ENCODE peak calls at places on chromosomes 11 and 22, in seven cellular contexts. T is spleen, Q is dorsolateral prefrontal cortex, M is PC-9, H is cardiac muscle cell, D is psoas muscle, Y is AG04450. I is an unnamed sample.

GRCh38 chr22:30573594-30574094 is 821 bp downstream of the GAL3ST1 start:
- DNase-seq in T (no peak), Q (no peak), M (no peak), H (no peak), D (peak), Y (no peak), I (no peak)

GRCh38 chr22:50628543-50629134 is 687 bp upstream of the ARSA start:
- DNase-seq in T (peak), Q (no peak), M (no peak), H (no peak), D (no peak), Y (no peak), I (no peak)

GRCh38 chr22:17997456-17997855 is 26.9 kb downstream of the MICAL3 start:
- DNase-seq in T (no peak), Q (no peak), M (no peak), H (no peak), D (no peak), Y (no peak), I (no peak)

GRCh38 chr11:62418733-62419132 is at the start of gene SCGB1A1:
- DNase-seq in T (no peak), Q (no peak), M (no peak), H (no peak), D (no peak), Y (no peak), I (no peak)

GRCh38 chr11:115741376-115741775 is 237.2 kb upstream of the CADM1 start:
- DNase-seq in T (no peak), Q (no peak), M (no peak), H (no peak), D (no peak), Y (no peak), I (no peak)

GRCh38 chr11:29773656-29774264 is 243.1 kb downstream of the KCNA4 start:
- DNase-seq in T (no peak), Q (peak), M (no peak), H (peak), D (no peak), Y (no peak), I (peak)

GRCh38 chr22:48429621-48430020 is 1398.1 kb downstream of the BRD1 start:
- DNase-seq in T (no peak), Q (no peak), M (no peak), H (no peak), D (no peak), Y (no peak), I (no peak)

GRCh38 chr11:124724854-124725718 is 14.7 kb upstream of the NRGN start:
- DNase-seq in T (peak), Q (no peak), M (no peak), H (no peak), D (no peak), Y (no peak), I (peak)

GRCh38 chr22:19886605-19887250 is 32.1 kb upstream of the GNB1L start:
- DNase-seq in T (peak), Q (no peak), M (no peak), H (peak), D (peak), Y (no peak), I (no peak)

GRCh38 chr11:115610908-115611307 is 106.7 kb upstream of the CADM1 start:
- DNase-seq in T (no peak), Q (no peak), M (no peak), H (no peak), D (no peak), Y (no peak), I (no peak)

GRCh38 chr11:102318469-102318868 is 1.2 kb downstream of the BIRC3 start:
- DNase-seq in T (peak), Q (no peak), M (no peak), H (no peak), D (no peak), Y (no peak), I (no peak)

GRCh38 chr11:45180888-45181594 is 34.6 kb downstream of the PRDM11 start:
- DNase-seq in T (no peak), Q (peak), M (peak), H (peak), D (peak), Y (no peak), I (no peak)

GRCh38 chr11:104668797-104669463 is 229.3 kb downstream of the CASP12 start:
- DNase-seq in T (no peak), Q (no peak), M (peak), H (peak), D (no peak), Y (peak), I (no peak)

GRCh38 chr11:107576497-107577086 is 11.1 kb upstream of the ALKBH8 start:
- DNase-seq in T (no peak), Q (peak), M (peak), H (peak), D (peak), Y (no peak), I (no peak)

GRCh38 chr22:42950281-42950680 is 64.7 kb downstream of the PACSIN2 start:
- DNase-seq in T (no peak), Q (no peak), M (no peak), H (no peak), D (no peak), Y (no peak), I (no peak)

GRCh38 chr22:42951093-42951710 is 63.7 kb downstream of the PACSIN2 start:
- DNase-seq in T (no peak), Q (no peak), M (no peak), H (no peak), D (no peak), Y (no peak), I (no peak)

GRCh38 chr22:42948205-42948804 is 66.6 kb downstream of the PACSIN2 start:
- DNase-seq in T (no peak), Q (no peak), M (no peak), H (no peak), D (no peak), Y (no peak), I (no peak)

GRCh38 chr22:42947211-42947990 is 67.5 kb downstream of the PACSIN2 start:
- DNase-seq in T (no peak), Q (no peak), M (peak), H (no peak), D (peak), Y (no peak), I (no peak)

DNA sequence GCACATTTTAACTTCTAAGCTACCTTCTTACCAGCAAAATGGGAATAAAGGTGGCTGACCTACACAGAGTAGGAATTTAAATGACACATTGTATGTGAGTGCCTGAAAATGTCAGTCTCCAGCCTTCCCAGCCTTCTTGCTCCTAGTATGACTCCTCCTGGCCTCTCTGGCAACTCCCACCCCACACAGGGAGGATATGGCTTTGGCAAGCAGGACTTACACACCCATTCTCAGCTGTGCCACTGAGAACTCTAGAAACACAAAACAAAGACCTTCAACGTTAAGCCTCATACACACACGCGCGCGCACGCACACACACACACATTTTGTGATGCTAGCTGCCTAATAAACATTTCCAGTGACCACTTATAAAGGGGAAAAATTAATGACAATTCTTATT is 65.8 kb downstream of the PACSIN2 start:
- DNase-seq in T (no peak), Q (no peak), M (no peak), H (peak), D (peak), Y (no peak), I (no peak)
- H3K27ac ChIP-seq in T (no peak), Q (no peak), M (peak), H (no peak), D (peak), Y (no peak), I (no peak)

GRCh38 chr11:1837171-1838076 is 1.4 kb upstream of the TNNI2 start:
- DNase-seq in T (peak), Q (peak), M (peak), H (peak), D (peak), Y (no peak), I (no peak)

GRCh38 chr11:1835671-1836010 is 851 bp downstream of the SYT8 start:
- DNase-seq in T (peak), Q (no peak), M (no peak), H (no peak), D (peak), Y (no peak), I (no peak)

GRCh38 chr11:1838077-1838425 is 730 bp upstream of the TNNI2 start:
- DNase-seq in T (no peak), Q (no peak), M (no peak), H (no peak), D (no peak), Y (no peak), I (no peak)

GRCh38 chr11:1834791-1835670 is at the start of gene SYT8:
- DNase-seq in T (peak), Q (no peak), M (peak), H (no peak), D (peak), Y (no peak), I (no peak)

GRCh38 chr11:1836011-1836945 is 1.5 kb downstream of the SYT8 start:
- DNase-seq in T (peak), Q (no peak), M (no peak), H (no peak), D (peak), Y (no peak), I (no peak)
- H3K27ac ChIP-seq in T (no peak), Q (no peak), M (no peak), H (no peak), D (no peak), Y (no peak), I (no peak)

GRCh38 chr22:26470807-26471206 is 12.8 kb downstream of the HPS4 start:
- DNase-seq in T (no peak), Q (no peak), M (no peak), H (no peak), D (no peak), Y (no peak), I (no peak)
- H3K27ac ChIP-seq in T (no peak), Q (no peak), M (no peak), H (no peak), D (peak), Y (peak), I (no peak)

GRCh38 chr11:26030419-26030818 is 301.5 kb upstream of the ANO3 start:
- DNase-seq in T (no peak), Q (no peak), M (no peak), H (no peak), D (no peak), Y (no peak), I (no peak)
- H3K27ac ChIP-seq in T (no peak), Q (no peak), M (no peak), H (no peak), D (no peak), Y (no peak), I (no peak)

DNA sequence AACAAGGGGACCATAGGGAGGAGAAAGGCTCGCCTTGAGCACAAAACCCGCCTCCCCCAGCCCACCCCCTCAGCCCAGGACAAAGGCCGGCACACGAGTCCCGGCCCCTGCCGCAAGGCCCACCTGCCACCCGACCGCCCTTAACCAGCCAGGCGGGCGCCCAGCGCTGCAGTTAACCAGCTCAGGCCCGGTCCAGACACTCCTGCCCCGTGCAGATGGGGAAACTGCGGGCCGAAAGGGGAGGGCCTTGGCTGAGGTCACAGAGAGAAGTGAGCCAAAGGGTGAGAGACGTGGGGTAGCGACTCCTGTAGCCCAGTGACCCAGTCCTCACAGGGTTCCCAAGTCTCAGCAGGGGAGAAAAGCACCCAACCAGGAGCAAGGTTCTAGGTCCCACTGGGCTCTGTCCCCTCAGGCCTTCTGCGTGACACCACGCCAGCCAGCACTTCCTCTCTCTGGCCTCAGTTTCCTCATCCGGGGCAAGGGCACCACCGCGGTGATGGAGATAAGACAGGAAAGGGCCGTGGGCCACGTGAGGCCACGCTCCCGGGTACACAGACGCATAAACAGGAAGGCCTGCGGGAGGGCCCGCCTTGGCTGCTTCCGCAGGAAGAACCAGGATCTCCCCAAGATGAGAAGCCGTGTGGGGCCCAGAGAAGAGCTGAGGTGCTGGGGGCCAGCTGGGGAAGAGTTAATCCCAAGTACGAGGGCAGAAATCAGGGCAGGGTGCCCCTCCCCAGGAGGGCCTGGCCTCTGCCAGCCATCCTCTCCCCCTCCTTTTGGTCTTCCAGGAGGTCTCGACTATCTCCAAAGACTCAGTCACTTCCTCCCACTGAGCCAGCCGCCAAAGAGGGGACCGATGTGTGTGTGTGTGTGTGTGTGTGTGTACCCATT is 1.8 kb downstream of the MFNG start:
- DNase-seq in T (peak), Q (peak), M (no peak), H (no peak), D (peak), Y (no peak), I (no peak)
- H3K27ac ChIP-seq in T (peak), Q (no peak), M (no peak), H (no peak), D (peak), Y (no peak), I (peak)

GRCh38 chr11:26778000-26778757 is 56.3 kb upstream of the SLC5A12 start:
- DNase-seq in T (no peak), Q (no peak), M (no peak), H (peak), D (no peak), Y (peak), I (no peak)
- H3K27ac ChIP-seq in T (no peak), Q (no peak), M (no peak), H (no peak), D (no peak), Y (no peak), I (no peak)